ENCODE peak calls at places on chromosomes 16 and 17, in six cellular contexts. N is mucosa of descending colon, R is upper lobe of right lung, J is pancreas, U is HepG2, A is left lung. K is an unnamed sample.

GRCh38 chr16:66921758-66922450 is 3.2 kb upstream of the CDH16 start:
- ATAC-seq in R (no peak), A (no peak), N (no peak), U (no peak), J (no peak), K (no peak)

GRCh38 chr16:27110524-27110896 is 43.8 kb downstream of the C16orf82 start:
- ATAC-seq in J (no peak), A (no peak), N (no peak), U (peak; percentile 9), R (no peak), K (no peak)

GRCh38 chr16:21654881-21655280 is 2.5 kb upstream of the IGSF6 start:
- ATAC-seq in U (no peak), N (no peak), R (no peak), J (no peak), A (no peak), K (no peak)

GRCh38 chr16:3171181-3171854 is 16.7 kb upstream of the OR1F1 start:
- ATAC-seq in R (no peak), N (peak; percentile 53), J (peak; percentile 28), A (peak; percentile 18), U (peak; percentile 60), K (no peak)

GRCh38 chr16:48350716-48351115 is 34.5 kb downstream of the SIAH1 start:
- ATAC-seq in A (no peak), J (no peak), R (no peak), U (peak; percentile 4), N (no peak), K (no peak)

GRCh38 chr17:2613089-2613808 is 19.8 kb downstream of the PAFAH1B1 start:
- ATAC-seq in N (no peak), R (peak; percentile 43), A (no peak), U (no peak), J (no peak), K (no peak)

GRCh38 chr17:81844327-81844851 is 9.5 kb upstream of the PPP1R27 start:
- ATAC-seq in A (no peak), J (no peak), R (no peak), N (no peak), U (peak; percentile 0), K (no peak)

GRCh38 chr17:65723356-65723928 is 162.0 kb upstream of the AXIN2 start:
- ATAC-seq in A (peak; percentile 13), R (no peak), N (no peak), U (no peak), J (no peak), K (no peak)

GRCh38 chr17:13024526-13025263 is 6.9 kb upstream of the ELAC2 start:
- ATAC-seq in J (peak; percentile 97), N (peak; percentile 96), R (peak; percentile 97), U (peak; percentile 96), A (peak; percentile 99), K (peak; percentile 74)
- H3K4me3 ChIP-seq in J (no peak overlapping the region), N (no peak overlapping the region), R (peak overlapping the region; percentile 23), U (peak overlapping the region; percentile 44), A (no peak overlapping the region), K (peak overlapping the region; percentile 20)

DNA sequence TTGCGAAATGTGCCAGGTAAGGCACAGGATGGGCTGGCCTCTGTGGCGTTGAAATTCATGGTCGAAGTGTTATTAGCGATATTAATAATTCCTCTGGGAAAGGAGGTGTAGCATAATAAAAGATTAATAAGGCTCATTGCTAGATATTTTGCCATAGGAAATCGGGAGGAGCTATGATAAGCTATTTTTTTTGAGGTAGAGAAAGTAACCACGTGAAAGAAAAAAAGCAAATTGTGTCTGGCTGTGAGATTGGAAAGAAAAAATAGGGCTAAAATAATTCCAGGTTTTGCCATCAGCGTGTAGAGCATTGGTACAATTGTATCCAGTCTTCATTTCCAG is 1.0 kb downstream of the TANC2 start:
- ATAC-seq in J (no peak), R (no peak), N (no peak), A (no peak), U (no peak), K (no peak)
- H3K4me3 ChIP-seq in J (peak overlapping the region; percentile 87), R (peak overlapping the region; percentile 78), N (no peak overlapping the region), A (peak overlapping the region; percentile 81), U (peak overlapping the region; percentile 61), K (peak overlapping the region; percentile 97)

GRCh38 chr17:39923230-39923629 is 4.2 kb downstream of the ORMDL3 start:
- ATAC-seq in J (no peak), N (no peak), R (no peak), A (no peak), U (no peak), K (no peak)

GRCh38 chr17:39921323-39921722 is 2.9 kb upstream of the GSDMB start:
- ATAC-seq in U (no peak), N (no peak), R (no peak), A (no peak), J (no peak), K (no peak)

GRCh38 chr17:39922006-39922405 is 3.6 kb upstream of the GSDMB start:
- ATAC-seq in A (no peak), N (no peak), U (no peak), R (no peak), J (no peak), K (no peak)

GRCh38 chr17:39919087-39919683 is 750 bp upstream of the GSDMB start:
- ATAC-seq in R (no peak), A (no peak), N (peak; percentile 13), U (no peak), J (no peak), K (no peak)

DNA sequence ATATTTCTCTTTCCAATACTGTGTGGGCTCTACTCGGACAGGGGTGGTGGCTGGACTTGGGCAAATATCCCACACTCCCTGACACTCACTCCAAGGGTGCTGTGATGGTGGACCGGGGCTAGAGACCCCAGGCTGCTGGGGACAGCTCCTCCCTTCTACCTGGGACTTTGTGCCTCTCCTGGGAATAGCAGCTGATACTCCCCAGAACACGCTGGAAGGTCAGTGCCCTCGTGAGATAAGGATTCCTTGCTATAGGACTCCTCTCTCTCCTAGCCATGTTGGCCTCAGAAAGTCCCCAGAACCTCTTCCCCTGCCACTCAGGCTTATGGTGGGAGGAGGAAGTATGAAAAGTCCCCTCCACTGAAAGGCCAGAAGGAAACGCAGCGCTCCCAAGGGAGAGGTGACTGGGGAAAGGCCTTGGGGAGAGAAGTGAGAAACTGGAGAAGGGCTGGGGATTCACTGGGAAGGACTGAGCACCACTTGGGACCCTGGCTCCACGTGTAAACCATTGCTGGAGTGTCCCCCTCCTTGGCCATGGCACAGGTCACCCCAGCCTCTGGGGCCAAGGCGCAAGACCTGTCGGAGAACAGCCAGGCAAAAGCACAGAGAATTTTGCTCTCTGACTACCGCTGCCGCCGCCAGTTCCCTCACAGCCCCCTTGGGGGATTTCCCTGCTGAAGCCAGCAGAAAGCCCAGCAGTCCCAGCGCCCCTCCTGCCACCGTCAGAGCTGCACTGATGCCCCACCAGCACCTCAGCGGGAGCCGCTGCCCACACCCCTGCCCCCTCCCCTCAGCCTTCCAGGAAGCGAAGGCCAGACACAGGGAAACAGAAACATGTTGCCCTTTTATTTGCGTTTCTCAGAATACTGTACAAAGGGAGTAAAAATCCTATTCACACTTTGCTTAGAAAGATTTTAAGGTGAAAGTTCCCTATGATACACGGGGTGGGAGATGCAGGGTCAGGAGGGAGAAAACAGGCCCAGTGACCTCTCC is 2.1 kb upstream of the GSDMB start:
- ATAC-seq in U (no peak), R (no peak), J (no peak), A (no peak), N (no peak), K (no peak)
- H3K4me3 ChIP-seq in U (no peak overlapping the region), R (no peak overlapping the region), J (no peak overlapping the region), A (no peak overlapping the region), N (no peak overlapping the region), K (no peak overlapping the region)

GRCh38 chr16:46974352-46974751 is 878 bp upstream of the DNAJA2 start:
- ATAC-seq in N (no peak), R (no peak), J (no peak), U (no peak), A (no peak), K (no peak)
- H3K4me3 ChIP-seq in N (no peak overlapping the region), R (peak overlapping the region; percentile 76), J (peak overlapping the region; percentile 92), U (peak overlapping the region; percentile 98), A (peak overlapping the region; percentile 93), K (peak overlapping the region; percentile 89)

GRCh38 chr17:68709995-68710780 is 109.0 kb upstream of the FAM20A start:
- ATAC-seq in A (no peak), N (no peak), U (no peak), J (no peak), R (no peak), K (peak; percentile 39)
- H3K4me3 ChIP-seq in A (no peak overlapping the region), N (no peak overlapping the region), U (no peak overlapping the region), J (no peak overlapping the region), R (no peak overlapping the region), K (no peak overlapping the region)

GRCh38 chr17:63706346-63707102 is 6.6 kb upstream of the LIMD2 start:
- ATAC-seq in N (no peak), U (no peak), R (no peak), J (no peak), A (no peak), K (no peak)
- H3K4me3 ChIP-seq in N (no peak overlapping the region), U (no peak overlapping the region), R (no peak overlapping the region), J (no peak overlapping the region), A (no peak overlapping the region), K (no peak overlapping the region)

GRCh38 chr16:57617604-57618111 is 10.8 kb upstream of the ADGRG1 start:
- ATAC-seq in A (no peak), N (no peak), R (no peak), U (no peak), J (no peak), K (no peak)

GRCh38 chr16:57614546-57615343 is 13.7 kb upstream of the ADGRG1 start:
- ATAC-seq in N (no peak), J (no peak), R (no peak), A (no peak), U (no peak), K (no peak)

GRCh38 chr16:57615813-57616212 is 12.6 kb upstream of the ADGRG1 start:
- ATAC-seq in A (no peak), J (no peak), N (no peak), R (no peak), U (no peak), K (no peak)

GRCh38 chr16:57616871-57617270 is 11.6 kb upstream of the ADGRG1 start:
- ATAC-seq in N (no peak), A (no peak), U (no peak), J (no peak), R (no peak), K (peak; percentile 56)

DNA sequence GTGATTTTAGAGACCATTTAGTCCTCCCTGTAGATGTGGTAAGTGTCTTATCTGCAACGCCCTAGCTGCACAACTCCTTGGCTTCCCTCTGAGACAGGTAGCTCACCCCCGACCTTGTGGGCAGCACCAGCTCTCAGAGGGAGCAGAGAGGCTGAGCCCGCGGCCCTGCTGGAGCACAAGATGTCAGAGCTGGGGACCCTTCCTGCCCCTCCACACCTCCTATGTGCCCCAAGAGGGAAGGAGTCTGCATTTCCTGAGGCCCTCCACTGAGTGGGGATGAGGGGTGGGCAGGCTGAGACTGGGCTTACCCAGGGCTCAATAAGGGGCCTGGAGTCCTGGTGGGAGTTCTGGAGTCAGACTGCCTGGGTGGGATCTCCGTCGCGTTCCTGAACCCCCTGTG is 12.2 kb upstream of the ADGRG1 start:
- ATAC-seq in N (no peak), R (no peak), A (no peak), J (no peak), U (no peak), K (no peak)
- H3K4me3 ChIP-seq in N (no peak overlapping the region), R (no peak overlapping the region), A (no peak overlapping the region), J (no peak overlapping the region), U (no peak overlapping the region), K (no peak overlapping the region)